ENCODE peak calls at places on chromosomes 2 and 18, in five cellular contexts. One of them, this sample, is unnamed. For H3K36me3, the result is how much of the 10 kb centered on the place peaks cover.

GRCh38 chr2:135798762-135799161 is 38.2 kb downstream of the LCT start:
- DNase-seq in CD8-positive, alpha-beta T cell: no peak
- DNase-seq in iPS DF 6.9: no peak
- DNase-seq in psoas muscle: no peak
- DNase-seq in right lobe of liver: no peak
- DNase-seq in this sample: no peak

GRCh38 chr2:5743992-5744391 is 51.8 kb downstream of the SOX11 start:
- DNase-seq in psoas muscle: no peak
- DNase-seq in right lobe of liver: no peak
- DNase-seq in iPS DF 6.9: no peak
- DNase-seq in CD8-positive, alpha-beta T cell: no peak
- DNase-seq in this sample: no peak

GRCh38 chr2:239455436-239456203 is 54.8 kb upstream of the HDAC4 start:
- DNase-seq in right lobe of liver: no peak
- DNase-seq in iPS DF 6.9: no peak
- DNase-seq in CD8-positive, alpha-beta T cell: no peak
- DNase-seq in psoas muscle: no peak
- DNase-seq in this sample: no peak

GRCh38 chr18:3540805-3541548 is 91.0 kb downstream of the TGIF1 start:
- DNase-seq in iPS DF 6.9: no peak
- DNase-seq in CD8-positive, alpha-beta T cell: no peak
- DNase-seq in psoas muscle: no peak
- DNase-seq in right lobe of liver: no peak
- DNase-seq in this sample: no peak

GRCh38 chr18:4806342-4806741 is 351.2 kb upstream of the DLGAP1 start:
- DNase-seq in psoas muscle: no peak
- DNase-seq in CD8-positive, alpha-beta T cell: no peak
- DNase-seq in right lobe of liver: no peak
- DNase-seq in iPS DF 6.9: no peak
- DNase-seq in this sample: no peak

GRCh38 chr18:44654555-44654954 is 26.1 kb upstream of the SETBP1 start:
- DNase-seq in psoas muscle: no peak
- DNase-seq in iPS DF 6.9: no peak
- DNase-seq in CD8-positive, alpha-beta T cell: no peak
- DNase-seq in right lobe of liver: no peak
- DNase-seq in this sample: no peak

GRCh38 chr2:238942941-238943715 is 95.2 kb downstream of the TWIST2 start:
- DNase-seq in CD8-positive, alpha-beta T cell: no peak
- DNase-seq in right lobe of liver: no peak
- DNase-seq in iPS DF 6.9: no peak
- DNase-seq in psoas muscle: no peak
- DNase-seq in this sample: no peak

GRCh38 chr2:41947701-41948396 is 100.0 kb upstream of the PKDCC start:
- DNase-seq in right lobe of liver: no peak
- DNase-seq in iPS DF 6.9: no peak
- DNase-seq in CD8-positive, alpha-beta T cell: no peak
- DNase-seq in psoas muscle: no peak
- DNase-seq in this sample: no peak

GRCh38 chr2:175844169-175844568 is 157.9 kb downstream of the LNPK start:
- DNase-seq in CD8-positive, alpha-beta T cell: no peak
- DNase-seq in right lobe of liver: no peak
- DNase-seq in iPS DF 6.9: no peak
- DNase-seq in psoas muscle: no peak
- DNase-seq in this sample: no peak

GRCh38 chr2:82591718-82592117 is 1867.4 kb downstream of the SUCLG1 start:
- DNase-seq in right lobe of liver: no peak
- DNase-seq in psoas muscle: no peak
- DNase-seq in CD8-positive, alpha-beta T cell: no peak
- DNase-seq in iPS DF 6.9: no peak
- DNase-seq in this sample: no peak

GRCh38 chr2:94996401-94997100 is 29.0 kb upstream of the MAL start:
- DNase-seq in right lobe of liver: peak
- DNase-seq in iPS DF 6.9: no peak
- DNase-seq in CD8-positive, alpha-beta T cell: no peak
- DNase-seq in psoas muscle: no peak
- DNase-seq in this sample: no peak

GRCh38 chr2:70328921-70329561 is 27.2 kb upstream of the FAM136A start:
- DNase-seq in CD8-positive, alpha-beta T cell: no peak
- DNase-seq in iPS DF 6.9: no peak
- DNase-seq in right lobe of liver: peak
- DNase-seq in psoas muscle: no peak
- DNase-seq in this sample: no peak

GRCh38 chr2:101806123-101806522 is 108.6 kb downstream of the MAP4K4 start:
- DNase-seq in CD8-positive, alpha-beta T cell: no peak
- DNase-seq in right lobe of liver: no peak
- DNase-seq in iPS DF 6.9: no peak
- DNase-seq in psoas muscle: no peak
- DNase-seq in this sample: no peak

GRCh38 chr18:73366713-73367112 is 498.9 kb upstream of the NETO1 start:
- DNase-seq in right lobe of liver: no peak
- DNase-seq in CD8-positive, alpha-beta T cell: no peak
- DNase-seq in iPS DF 6.9: no peak
- DNase-seq in psoas muscle: no peak
- DNase-seq in this sample: no peak

GRCh38 chr2:112154246-112155110 is 16.3 kb downstream of the FBLN7 start:
- DNase-seq in iPS DF 6.9: no peak
- DNase-seq in psoas muscle: no peak
- DNase-seq in right lobe of liver: no peak
- DNase-seq in CD8-positive, alpha-beta T cell: no peak
- DNase-seq in this sample: peak

GRCh38 chr2:162092008-162092390 is 18.0 kb upstream of the DPP4 start:
- DNase-seq in CD8-positive, alpha-beta T cell: no peak
- DNase-seq in psoas muscle: no peak
- DNase-seq in right lobe of liver: no peak
- DNase-seq in iPS DF 6.9: no peak
- DNase-seq in this sample: peak

GRCh38 chr2:111050701-111051376 is 69.9 kb upstream of the BCL2L11 start:
- DNase-seq in right lobe of liver: no peak
- DNase-seq in iPS DF 6.9: no peak
- DNase-seq in CD8-positive, alpha-beta T cell: no peak
- DNase-seq in psoas muscle: no peak
- DNase-seq in this sample: no peak

GRCh38 chr18:6017160-6017559 is 121.8 kb upstream of the TMEM200C start:
- DNase-seq in CD8-positive, alpha-beta T cell: no peak
- DNase-seq in right lobe of liver: no peak
- DNase-seq in iPS DF 6.9: no peak
- DNase-seq in psoas muscle: no peak
- DNase-seq in this sample: no peak

GRCh38 chr18:79772108-79772864 is 25.5 kb upstream of the KCNG2 start:
- DNase-seq in iPS DF 6.9: no peak
- DNase-seq in right lobe of liver: peak
- DNase-seq in CD8-positive, alpha-beta T cell: no peak
- DNase-seq in psoas muscle: peak
- DNase-seq in this sample: no peak

GRCh38 chr18:1133541-1133940 is 228.9 kb downstream of the ADCYAP1 start:
- DNase-seq in psoas muscle: no peak
- DNase-seq in right lobe of liver: no peak
- DNase-seq in CD8-positive, alpha-beta T cell: no peak
- DNase-seq in iPS DF 6.9: no peak
- DNase-seq in this sample: no peak
- H3K36me3 ChIP-seq in psoas muscle: under half
- H3K36me3 ChIP-seq in right lobe of liver: under half
- H3K36me3 ChIP-seq in CD8-positive, alpha-beta T cell: under half
- H3K36me3 ChIP-seq in iPS DF 6.9: under half
- H3K36me3 ChIP-seq in this sample: under half

DNA sequence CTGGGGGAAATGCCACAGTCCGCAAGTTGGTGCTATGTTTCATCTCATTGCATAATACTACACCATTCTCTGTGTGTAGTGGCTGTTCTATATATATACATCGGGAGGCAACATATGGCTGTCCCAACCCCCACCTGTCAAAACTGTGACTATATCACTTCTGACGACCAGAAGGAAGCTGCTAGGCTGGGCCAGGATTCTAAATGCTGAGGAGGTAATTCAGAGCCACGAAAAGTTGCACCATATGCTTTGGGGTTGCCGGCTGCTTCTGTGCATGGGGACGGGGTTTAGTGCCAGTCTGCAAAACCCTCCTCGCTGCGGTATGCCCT is 117.3 kb downstream of the MSH2 start:
- DNase-seq in CD8-positive, alpha-beta T cell: no peak
- DNase-seq in right lobe of liver: no peak
- DNase-seq in iPS DF 6.9: no peak
- DNase-seq in psoas muscle: no peak
- DNase-seq in this sample: peak
- H3K4me3 ChIP-seq in CD8-positive, alpha-beta T cell: peak
- H3K4me3 ChIP-seq in right lobe of liver: no peak
- H3K4me3 ChIP-seq in iPS DF 6.9: no peak
- H3K4me3 ChIP-seq in psoas muscle: peak
- H3K4me3 ChIP-seq in this sample: peak

DNA sequence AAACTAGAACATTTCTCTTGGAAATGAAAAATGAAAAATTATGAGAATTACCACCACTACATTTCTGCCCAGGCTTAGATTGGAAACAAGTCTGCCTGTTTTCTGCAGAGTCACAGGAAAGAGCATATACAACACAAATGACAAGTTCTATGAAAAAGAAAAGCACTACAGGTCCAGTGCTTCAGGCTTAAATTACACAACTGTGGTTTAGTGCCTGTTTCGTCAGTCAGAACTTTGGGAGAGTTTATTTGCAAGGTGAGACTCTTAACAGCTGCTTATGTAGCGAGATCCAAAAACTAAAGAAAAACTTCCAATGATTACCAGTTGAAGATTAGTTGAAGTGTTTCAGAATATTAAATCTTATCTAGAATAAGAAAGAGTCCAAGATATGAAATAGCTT is 68.8 kb downstream of the RTN4 start:
- DNase-seq in CD8-positive, alpha-beta T cell: no peak
- DNase-seq in psoas muscle: no peak
- DNase-seq in iPS DF 6.9: no peak
- DNase-seq in right lobe of liver: no peak
- DNase-seq in this sample: no peak
- H3K36me3 ChIP-seq in CD8-positive, alpha-beta T cell: under half
- H3K36me3 ChIP-seq in psoas muscle: under half
- H3K36me3 ChIP-seq in iPS DF 6.9: under half
- H3K36me3 ChIP-seq in right lobe of liver: under half
- H3K36me3 ChIP-seq in this sample: under half

DNA sequence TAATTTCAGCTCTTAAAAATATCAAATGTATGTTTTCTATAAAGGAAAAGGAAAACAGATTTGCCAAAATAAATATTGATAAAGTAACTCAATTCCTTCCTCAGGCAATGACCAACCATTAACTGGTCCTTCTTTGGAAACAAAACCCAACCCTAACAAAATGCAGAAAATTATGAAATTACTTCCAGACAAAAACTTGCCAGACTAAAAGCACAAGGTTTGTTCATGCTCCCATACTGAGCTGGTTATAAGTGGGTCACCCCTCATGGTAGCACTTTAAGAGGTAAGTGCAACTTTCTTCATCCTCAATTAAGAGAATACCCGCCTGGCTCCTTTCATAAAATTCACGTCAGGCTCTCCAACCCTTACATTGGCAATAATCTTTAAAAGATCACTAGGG is 31.1 kb upstream of the TTC32 start:
- DNase-seq in CD8-positive, alpha-beta T cell: no peak
- DNase-seq in psoas muscle: no peak
- DNase-seq in right lobe of liver: no peak
- DNase-seq in iPS DF 6.9: no peak
- DNase-seq in this sample: no peak
- H3K4me3 ChIP-seq in CD8-positive, alpha-beta T cell: no peak
- H3K4me3 ChIP-seq in psoas muscle: no peak
- H3K4me3 ChIP-seq in right lobe of liver: no peak
- H3K4me3 ChIP-seq in iPS DF 6.9: no peak
- H3K4me3 ChIP-seq in this sample: no peak

GRCh38 chr18:63407734-63408133 is 14.5 kb downstream of the VPS4B start:
- DNase-seq in iPS DF 6.9: no peak
- DNase-seq in CD8-positive, alpha-beta T cell: no peak
- DNase-seq in right lobe of liver: no peak
- DNase-seq in psoas muscle: no peak
- DNase-seq in this sample: no peak
- H3K36me3 ChIP-seq in iPS DF 6.9: under half
- H3K36me3 ChIP-seq in CD8-positive, alpha-beta T cell: under half
- H3K36me3 ChIP-seq in right lobe of liver: under half
- H3K36me3 ChIP-seq in psoas muscle: half or more
- H3K36me3 ChIP-seq in this sample: half or more

DNA sequence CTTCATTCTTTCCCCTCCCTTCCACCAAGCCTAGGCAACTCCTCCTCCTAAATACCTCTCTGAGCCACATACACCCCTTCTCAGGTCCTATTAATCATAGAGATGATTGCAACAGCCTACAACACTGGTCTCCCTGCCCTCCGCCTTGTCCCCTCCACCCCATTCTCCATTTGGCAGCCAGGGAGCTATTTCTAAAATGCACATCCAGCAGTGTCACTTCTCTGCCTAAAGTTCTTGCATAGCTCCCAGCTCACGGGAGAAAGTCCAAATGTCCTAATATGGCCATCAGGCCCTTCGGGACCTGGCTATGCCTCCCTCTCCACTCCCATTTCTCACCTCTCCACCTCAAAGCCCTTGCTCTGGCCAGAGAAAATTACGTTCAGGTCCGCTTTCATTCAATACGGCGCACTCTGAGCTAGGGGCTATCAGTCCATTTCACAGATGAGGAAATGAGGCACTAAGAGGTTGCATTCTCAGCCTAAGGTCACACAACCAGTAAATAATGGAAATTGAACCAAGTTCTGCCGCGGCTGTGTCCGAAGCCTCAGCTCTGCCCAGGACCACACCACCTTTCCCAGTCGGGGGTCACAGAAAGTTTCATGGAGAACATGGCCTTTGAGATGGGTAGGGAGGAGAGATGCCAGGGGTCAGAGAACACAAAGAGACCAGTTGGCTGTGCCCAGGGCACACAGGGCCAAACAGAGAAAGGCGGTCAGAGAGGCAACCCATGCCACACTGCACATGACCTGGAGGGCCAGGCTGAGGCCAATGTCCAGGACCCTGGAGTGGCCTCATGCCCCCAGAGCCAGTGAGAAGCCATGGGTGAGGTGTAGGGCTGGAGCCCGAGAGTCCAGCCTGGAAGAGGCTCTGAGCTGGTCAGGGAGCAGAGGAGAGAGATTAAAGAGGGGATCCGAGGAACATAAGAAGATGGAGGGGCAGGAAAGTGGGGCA is 72.8 kb downstream of the TNS1 start:
- DNase-seq in CD8-positive, alpha-beta T cell: no peak
- DNase-seq in right lobe of liver: peak
- DNase-seq in iPS DF 6.9: no peak
- DNase-seq in psoas muscle: no peak
- DNase-seq in this sample: no peak
- H3K4me3 ChIP-seq in CD8-positive, alpha-beta T cell: no peak
- H3K4me3 ChIP-seq in right lobe of liver: peak
- H3K4me3 ChIP-seq in iPS DF 6.9: no peak
- H3K4me3 ChIP-seq in psoas muscle: peak
- H3K4me3 ChIP-seq in this sample: no peak

GRCh38 chr2:16661536-16661935 is 4.1 kb downstream of the CYRIA start:
- DNase-seq in right lobe of liver: no peak
- DNase-seq in iPS DF 6.9: no peak
- DNase-seq in psoas muscle: no peak
- DNase-seq in CD8-positive, alpha-beta T cell: no peak
- DNase-seq in this sample: no peak

GRCh38 chr2:16662440-16662839 is 3.2 kb downstream of the CYRIA start:
- DNase-seq in psoas muscle: peak
- DNase-seq in iPS DF 6.9: no peak
- DNase-seq in right lobe of liver: no peak
- DNase-seq in CD8-positive, alpha-beta T cell: no peak
- DNase-seq in this sample: no peak

GRCh38 chr2:16658082-16658481 is 7.6 kb downstream of the CYRIA start:
- DNase-seq in right lobe of liver: no peak
- DNase-seq in psoas muscle: no peak
- DNase-seq in iPS DF 6.9: no peak
- DNase-seq in CD8-positive, alpha-beta T cell: no peak
- DNase-seq in this sample: no peak

GRCh38 chr2:16661936-16662335 is 3.7 kb downstream of the CYRIA start:
- DNase-seq in right lobe of liver: no peak
- DNase-seq in CD8-positive, alpha-beta T cell: no peak
- DNase-seq in iPS DF 6.9: no peak
- DNase-seq in psoas muscle: no peak
- DNase-seq in this sample: no peak

GRCh38 chr2:16660039-16660619 is 5.5 kb downstream of the CYRIA start:
- DNase-seq in right lobe of liver: no peak
- DNase-seq in iPS DF 6.9: no peak
- DNase-seq in CD8-positive, alpha-beta T cell: no peak
- DNase-seq in psoas muscle: no peak
- DNase-seq in this sample: no peak
- H3K36me3 ChIP-seq in right lobe of liver: under half
- H3K36me3 ChIP-seq in iPS DF 6.9: under half
- H3K36me3 ChIP-seq in CD8-positive, alpha-beta T cell: under half
- H3K36me3 ChIP-seq in psoas muscle: under half
- H3K36me3 ChIP-seq in this sample: under half

This sample was measured in CD4-positive, CD25-positive, alpha-beta regulatory T cell.